ENCODE peak calls at places on chromosomes 5 and 9, in seven cellular contexts. A is adrenal gland, I is GM23248, E is pancreas, M is cardiac muscle cell, H is A549, C is OCI-LY7. N is an unnamed sample.

GRCh38 chr9:98502311-98502975 is 206.3 kb downstream of the GABBR2 start:
- DNase-seq in C (no peak), E (no peak), M (no peak), I (peak; percentile 90), A (no peak), H (no peak), N (no peak)

GRCh38 chr5:14816999-14817761 is 54.4 kb downstream of the ANKH start:
- DNase-seq in C (no peak), E (no peak), H (no peak), I (peak; percentile 97), A (no peak), M (no peak), N (no peak)

GRCh38 chr5:171420429-171421231 is 1.2 kb downstream of the FGF18 start:
- DNase-seq in M (peak; percentile 81), H (no peak), E (peak; percentile 63), I (peak; percentile 91), C (no peak), A (peak; percentile 83), N (no peak)

GRCh38 chr9:70398145-70398556 is 16.3 kb downstream of the KLF9 start:
- DNase-seq in A (no peak), H (no peak), M (no peak), I (no peak), C (peak; percentile 52), E (no peak), N (no peak)

GRCh38 chr5:134124289-134125194 is 10.1 kb downstream of the TCF7 start:
- DNase-seq in C (no peak), H (no peak), I (peak; percentile 93), A (no peak), E (no peak), M (no peak), N (peak; percentile 94)

GRCh38 chr5:77418162-77418561 is 74.0 kb downstream of the WDR41 start:
- DNase-seq in H (no peak), M (no peak), C (no peak), I (no peak), E (no peak), A (peak; percentile 9), N (no peak)

GRCh38 chr9:72856985-72857631 is 95.7 kb downstream of the ALDH1A1 start:
- DNase-seq in M (peak; percentile 55), H (peak; percentile 92), I (peak; percentile 78), A (peak; percentile 57), C (peak; percentile 31), E (no peak), N (peak; percentile 35)

GRCh38 chr9:551986-552930 is 289.2 kb upstream of the DMRT1 start:
- DNase-seq in M (no peak), I (no peak), H (no peak), E (no peak), A (peak; percentile 34), C (no peak), N (peak; percentile 39)

GRCh38 chr5:141883184-141883947 is 5.2 kb upstream of the PCDH1 start:
- DNase-seq in M (peak; percentile 88), A (peak; percentile 69), H (peak; percentile 19), E (no peak), I (peak; percentile 63), C (no peak), N (peak; percentile 27)

GRCh38 chr5:146962801-146963355 is 84.3 kb upstream of the PPP2R2B start:
- DNase-seq in M (no peak), I (peak; percentile 61), A (no peak), E (no peak), C (no peak), H (peak; percentile 3), N (no peak)

GRCh38 chr9:110671849-110672248 is 3.3 kb downstream of the MUSK start:
- DNase-seq in I (no peak), C (no peak), H (no peak), M (no peak), A (no peak), E (no peak), N (no peak)

GRCh38 chr9:69397384-69398214 is 72.6 kb downstream of the ENTREP1 start:
- DNase-seq in H (no peak), E (no peak), M (no peak), I (peak; percentile 61), C (no peak), A (peak; percentile 49), N (no peak)

GRCh38 chr5:30156156-30156555 is 1037.3 kb upstream of the CDH6 start:
- DNase-seq in M (no peak), C (no peak), A (no peak), E (no peak), I (no peak), H (no peak), N (no peak)

GRCh38 chr5:40679998-40680681 is 425 bp downstream of the PTGER4 start:
- DNase-seq in H (no peak), C (no peak), M (no peak), E (peak; percentile 51), A (no peak), I (no peak), N (peak; percentile 44)

GRCh38 chr5:151699071-151699901 is 12.6 kb upstream of the SPARC start:
- DNase-seq in A (peak; percentile 77), E (peak; percentile 27), C (no peak), M (no peak), I (peak; percentile 98), H (peak; percentile 77), N (peak; percentile 97)

GRCh38 chr5:56327810-56328209 is 94.7 kb upstream of the ANKRD55 start:
- DNase-seq in C (no peak), H (no peak), M (peak; percentile 30), E (no peak), A (no peak), I (no peak), N (no peak)

GRCh38 chr5:116575635-116576042 is 1.0 kb upstream of the SEMA6A start:
- DNase-seq in I (peak; percentile 20), M (peak; percentile 63), E (no peak), C (no peak), A (peak; percentile 47), H (no peak), N (no peak)

GRCh38 chr9:101433229-101433628 is 2.3 kb downstream of the ALDOB start:
- DNase-seq in I (no peak), M (no peak), C (no peak), H (no peak), A (no peak), E (no peak), N (no peak)

GRCh38 chr9:20022410-20022809 is 233.6 kb upstream of the SLC24A2 start:
- DNase-seq in H (no peak), A (no peak), I (peak; percentile 78), M (no peak), E (no peak), C (no peak), N (peak; percentile 46)

GRCh38 chr5:343461-344401 is 22.2 kb downstream of the AHRR start:
- DNase-seq in H (peak; percentile 62), E (peak; percentile 63), I (peak; percentile 94), C (no peak), A (peak; percentile 71), M (peak; percentile 62), N (no peak)

GRCh38 chr5:100772011-100772410 is 131.1 kb downstream of the ST8SIA4 start:
- DNase-seq in A (no peak), C (no peak), I (no peak), M (no peak), E (no peak), H (no peak), N (no peak)

GRCh38 chr5:74414228-74414627 is 226.3 kb downstream of the ENC1 start:
- DNase-seq in A (no peak), E (no peak), M (no peak), I (no peak), C (no peak), H (no peak), N (no peak)
- H3K4me1 ChIP-seq in A (no peaks in the 10 kb centered on the region), E (peaks cover 7% of the 10 kb centered on the region), M (peaks cover 12% of the 10 kb centered on the region), I (no peaks in the 10 kb centered on the region), C (no peaks in the 10 kb centered on the region), H (no peaks in the 10 kb centered on the region), N (peaks cover 15% of the 10 kb centered on the region)

GRCh38 chr5:149893403-149893931 is 51.1 kb downstream of the PDE6A start:
- DNase-seq in A (no peak), C (no peak), E (no peak), M (no peak), I (no peak), H (no peak), N (no peak)
- H3K27ac ChIP-seq in A (peak overlapping the region; percentile 16), C (no peak overlapping the region), E (no peak overlapping the region), M (no peak overlapping the region), I (no peak overlapping the region), H (no peak overlapping the region), N (no peak overlapping the region)

GRCh38 chr9:119053070-119053469 is 316.2 kb downstream of the BRINP1 start:
- DNase-seq in A (no peak), E (no peak), C (no peak), I (no peak), H (no peak), M (no peak), N (no peak)

GRCh38 chr9:119047513-119047912 is 321.7 kb downstream of the BRINP1 start:
- DNase-seq in C (no peak), A (no peak), H (no peak), M (no peak), E (no peak), I (no peak), N (no peak)

GRCh38 chr9:119050281-119050680 is 319.0 kb downstream of the BRINP1 start:
- DNase-seq in A (no peak), C (no peak), I (peak; percentile 23), H (no peak), E (no peak), M (no peak), N (no peak)

DNA sequence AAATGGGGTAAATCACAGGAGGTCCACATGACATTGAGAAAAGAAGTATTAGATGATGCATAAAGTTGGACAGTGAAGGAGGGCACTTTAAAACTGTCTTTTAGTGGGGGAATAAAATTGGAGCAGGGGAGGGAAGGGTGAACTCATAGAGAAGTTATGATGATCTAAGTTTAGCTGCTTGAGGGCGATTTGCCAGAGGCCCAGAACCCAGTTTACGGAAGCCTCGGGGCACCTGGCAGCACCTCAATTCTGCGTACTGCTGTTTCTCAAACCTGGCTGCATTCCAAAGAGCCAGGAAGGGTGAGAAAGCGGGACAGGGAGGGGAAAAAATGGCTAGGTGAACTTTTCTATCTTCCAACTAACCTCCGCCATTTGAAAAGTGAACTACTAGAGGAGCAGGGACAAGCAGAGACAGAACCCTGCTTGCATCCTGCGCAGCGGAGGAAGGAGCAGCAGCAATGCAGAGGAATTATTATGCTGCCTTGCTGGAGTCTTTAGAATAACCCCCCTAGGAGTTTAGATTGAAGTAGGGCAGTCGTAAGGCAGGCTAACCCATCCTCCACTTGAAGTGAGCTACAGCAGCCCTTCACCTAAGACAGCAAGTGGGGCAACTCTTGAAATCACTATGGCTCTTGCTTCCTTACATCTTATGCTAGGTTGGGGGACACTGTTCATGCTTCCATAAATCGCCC is 316.8 kb downstream of the BRINP1 start:
- DNase-seq in A (no peak), C (no peak), M (no peak), E (no peak), H (no peak), I (no peak), N (no peak)
- H3K4me1 ChIP-seq in A (no peaks in the 10 kb centered on the region), C (no peaks in the 10 kb centered on the region), M (no peaks in the 10 kb centered on the region), E (no peaks in the 10 kb centered on the region), H (no peaks in the 10 kb centered on the region), I (no peaks in the 10 kb centered on the region), N (no peaks in the 10 kb centered on the region)

DNA sequence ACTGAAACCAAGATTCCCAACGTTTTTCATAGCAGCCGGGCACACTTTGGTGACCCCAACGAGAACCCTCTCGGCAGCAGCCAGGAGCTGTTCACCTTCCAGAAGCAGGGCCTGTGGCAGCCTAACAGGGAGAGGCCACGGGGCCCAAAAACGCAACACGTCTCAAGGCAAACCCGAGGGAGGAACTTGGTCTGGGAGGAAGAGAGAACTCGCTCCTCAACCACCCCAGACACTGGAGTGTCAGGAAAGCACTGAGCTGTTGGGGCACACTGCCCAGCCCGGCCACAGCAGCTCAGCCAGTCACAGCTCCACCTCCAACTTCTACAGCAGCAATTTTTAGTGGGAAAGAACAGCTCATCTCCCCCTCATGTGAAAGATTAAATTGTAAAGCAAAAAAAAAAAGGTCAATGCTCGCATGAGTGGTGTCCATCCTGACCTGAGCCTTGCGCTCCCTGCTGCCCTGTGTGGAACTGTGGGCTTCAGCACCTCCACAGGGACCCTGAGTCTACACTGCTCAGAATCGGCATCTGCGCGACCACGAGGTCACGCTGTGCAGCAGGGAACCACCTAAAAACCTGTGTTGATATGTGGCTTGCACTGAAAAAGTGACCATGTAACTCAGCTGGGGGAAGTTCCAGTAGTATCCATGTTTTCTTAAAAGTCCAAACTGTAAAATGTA is 55.0 kb downstream of the IPPK start:
- DNase-seq in C (no peak), M (no peak), I (peak; percentile 84), E (no peak), A (no peak), H (no peak), N (no peak)
- H3K27ac ChIP-seq in C (no peak overlapping the region), M (no peak overlapping the region), I (peak overlapping the region; percentile 56), E (no peak overlapping the region), A (peak overlapping the region; percentile 93), H (no peak overlapping the region), N (no peak overlapping the region)

N was measured in SJSA1.